ENCODE peak calls at places on chromosome 14, in five cellular contexts. L is psoas muscle, Z is neural crest cell, M is nephron progenitor cell, O is natural killer cell. F is an unnamed sample.

GRCh38 chr14:89805501-89805900 is 149.0 kb downstream of the EFCAB11 start:
- DNase-seq in L (no peak), O (no peak), Z (no peak), M (no peak), F (no peak)

GRCh38 chr14:104639889-104640548 is 35.4 kb upstream of the TMEM179 start:
- DNase-seq in O (peak), Z (peak), L (peak), M (peak), F (peak)

GRCh38 chr14:68564826-68565760 is 227.8 kb downstream of the ZFP36L1 start:
- DNase-seq in M (no peak), Z (no peak), O (no peak), L (no peak), F (peak)

GRCh38 chr14:54192610-54193009 is 204.2 kb upstream of the CDKN3 start:
- DNase-seq in Z (no peak), O (no peak), L (no peak), M (no peak), F (no peak)

GRCh38 chr14:89667983-89668382 is 250.9 kb upstream of the FOXN3 start:
- DNase-seq in M (peak), L (no peak), Z (no peak), O (no peak), F (peak)

GRCh38 chr14:30214456-30215090 is 286.9 kb upstream of the PRKD1 start:
- DNase-seq in M (peak), L (no peak), O (no peak), Z (peak), F (peak)

GRCh38 chr14:32202941-32203882 is at the start of gene RNU6-8:
- DNase-seq in M (peak), Z (peak), O (peak), L (peak), F (peak)

GRCh38 chr14:91872517-91873470 is 5.5 kb upstream of the TC2N start:
- DNase-seq in Z (no peak), M (no peak), O (no peak), L (peak), F (peak)

GRCh38 chr14:24254630-24255392 is 8.2 kb downstream of the TGM1 start:
- DNase-seq in L (no peak), O (no peak), Z (no peak), M (no peak), F (no peak)

GRCh38 chr14:99117671-99118045 is 154.3 kb downstream of the BCL11B start:
- DNase-seq in Z (no peak), L (no peak), O (no peak), M (no peak), F (no peak)

F was measured in fibroblast of the aortic adventitia.